ENCODE peak calls at places on chromosomes 5 and 9, in nine cellular contexts. T is transverse colon; U is stimulated activated CD8-positive, alpha-beta memory T cell treated with anti-CD3 and anti-CD28 coated beads, Interleukin-15, amount 100 ng/mL, for 24 hours; A is KG1; Z is NCI-H2107; D is C1 segment of cervical spinal cord; K is NCI-H2081; E is activated naive CD8-positive, alpha-beta T cell treated with anti-CD3 and anti-CD28 coated beads, Interleukin-2, amount 50 U/mL, for 24 hours; Q is A172. X is an unnamed sample.

GRCh38 chr5:143922718-143923117 is 110.8 kb downstream of the HMHB1 start:
- DNase-seq in Z (no peak), E (no peak), K (no peak), T (no peak), Q (peak), D (no peak), U (no peak), A (no peak), X (peak)

GRCh38 chr9:129009584-129010141 is 18.5 kb downstream of the SH3GLB2 start:
- DNase-seq in K (no peak), A (no peak), U (no peak), Q (no peak), D (no peak), Z (no peak), T (no peak), E (no peak), X (no peak)

GRCh38 chr9:75539558-75539957 is 350.9 kb upstream of the PCSK5 start:
- DNase-seq in Z (no peak), U (no peak), A (no peak), K (no peak), T (no peak), E (no peak), D (no peak), Q (no peak), X (no peak)

GRCh38 chr9:93814561-93814960 is 140.6 kb downstream of the BARX1 start:
- DNase-seq in Q (no peak), Z (no peak), A (no peak), K (peak), E (no peak), D (no peak), T (no peak), U (no peak), X (peak)

GRCh38 chr5:80082731-80083114 is 47.6 kb downstream of the THBS4 start:
- DNase-seq in E (peak), T (peak), K (peak), U (peak), A (peak), D (peak), Z (peak), Q (peak), X (peak)

GRCh38 chr5:40991168-40991980 is 79.8 kb downstream of the MROH2B start:
- DNase-seq in A (no peak), Z (no peak), D (no peak), T (peak), U (no peak), K (no peak), Q (no peak), E (no peak), X (no peak)

GRCh38 chr5:73387630-73388370 is 60.8 kb downstream of the FOXD1 start:
- DNase-seq in Z (peak), T (peak), U (no peak), E (no peak), D (no peak), Q (peak), K (no peak), A (peak), X (no peak)

GRCh38 chr5:170330568-170331054 is 33.0 kb upstream of the LCP2 start:
- DNase-seq in A (peak), U (no peak), Z (no peak), D (no peak), Q (no peak), E (peak), T (no peak), K (no peak), X (no peak)

GRCh38 chr9:34123682-34124081 is 2.8 kb downstream of the DCAF12 start:
- DNase-seq in K (no peak), Z (no peak), T (peak), D (no peak), Q (no peak), A (peak), U (no peak), E (peak), X (no peak)